ENCODE peak calls at places on chromosomes 6 and 20, in eight cellular contexts. One of them, this sample, is unnamed.
A peak's percentile ranks its signal among the peaks of the same experiment; 100 is the strongest.

GRCh38 chr20:37801921-37802320 is 101.0 kb upstream of the VSTM2L start:
- DNase-seq in endothelial cell of umbilical vein: peak; percentile 34
- DNase-seq in HCT116: no peak
- DNase-seq in SK-N-SH: no peak
- DNase-seq in K562: no peak
- DNase-seq in spleen: no peak
- DNase-seq in HepG2: no peak
- DNase-seq in stomach: no peak
- DNase-seq in this sample: no peak

GRCh38 chr6:7589221-7589620 is 777 bp upstream of the SNRNP48 start:
- DNase-seq in spleen: no peak
- DNase-seq in stomach: no peak
- DNase-seq in HepG2: no peak
- DNase-seq in HCT116: no peak
- DNase-seq in SK-N-SH: no peak
- DNase-seq in K562: no peak
- DNase-seq in endothelial cell of umbilical vein: no peak
- DNase-seq in this sample: no peak

GRCh38 chr6:2630362-2630761 is 120.4 kb downstream of the MYLK4 start:
- DNase-seq in HCT116: peak; percentile 97
- DNase-seq in HepG2: peak; percentile 79
- DNase-seq in spleen: no peak
- DNase-seq in SK-N-SH: no peak
- DNase-seq in stomach: no peak
- DNase-seq in endothelial cell of umbilical vein: peak; percentile 89
- DNase-seq in K562: no peak
- DNase-seq in this sample: peak; percentile 81

GRCh38 chr6:122669868-122670267 is 59.7 kb downstream of the PKIB start:
- DNase-seq in HCT116: no peak
- DNase-seq in spleen: no peak
- DNase-seq in endothelial cell of umbilical vein: no peak
- DNase-seq in HepG2: no peak
- DNase-seq in K562: no peak
- DNase-seq in SK-N-SH: no peak
- DNase-seq in stomach: no peak
- DNase-seq in this sample: no peak

GRCh38 chr6:154931741-154932424 is 63.2 kb upstream of the TIAM2 start:
- DNase-seq in K562: no peak
- DNase-seq in HCT116: no peak
- DNase-seq in stomach: no peak
- DNase-seq in HepG2: peak; percentile 41
- DNase-seq in spleen: no peak
- DNase-seq in SK-N-SH: no peak
- DNase-seq in endothelial cell of umbilical vein: no peak
- DNase-seq in this sample: no peak

GRCh38 chr6:122202576-122203137 is 196.8 kb upstream of the HSF2 start:
- DNase-seq in SK-N-SH: no peak
- DNase-seq in endothelial cell of umbilical vein: no peak
- DNase-seq in stomach: no peak
- DNase-seq in HCT116: no peak
- DNase-seq in spleen: no peak
- DNase-seq in K562: no peak
- DNase-seq in HepG2: peak; percentile 2
- DNase-seq in this sample: no peak

GRCh38 chr6:45320349-45320748 is 7.8 kb upstream of the RUNX2 start:
- DNase-seq in K562: no peak
- DNase-seq in stomach: no peak
- DNase-seq in SK-N-SH: no peak
- DNase-seq in HepG2: no peak
- DNase-seq in HCT116: no peak
- DNase-seq in endothelial cell of umbilical vein: no peak
- DNase-seq in spleen: no peak
- DNase-seq in this sample: no peak

GRCh38 chr6:43851204-43851855 is 81.3 kb downstream of the VEGFA start:
- DNase-seq in SK-N-SH: no peak
- DNase-seq in spleen: no peak
- DNase-seq in endothelial cell of umbilical vein: no peak
- DNase-seq in K562: no peak
- DNase-seq in stomach: no peak
- DNase-seq in HCT116: no peak
- DNase-seq in HepG2: peak; percentile 36
- DNase-seq in this sample: no peak

GRCh38 chr6:73585566-73586415 is 65.0 kb upstream of the EEF1A1 start:
- DNase-seq in HCT116: peak; percentile 72
- DNase-seq in stomach: peak; percentile 44
- DNase-seq in spleen: no peak
- DNase-seq in endothelial cell of umbilical vein: peak; percentile 91
- DNase-seq in K562: peak; percentile 72
- DNase-seq in HepG2: peak; percentile 88
- DNase-seq in SK-N-SH: no peak
- DNase-seq in this sample: peak; percentile 68

GRCh38 chr6:154230390-154230789 is 126.2 kb downstream of the IPCEF1 start:
- DNase-seq in endothelial cell of umbilical vein: no peak
- DNase-seq in spleen: no peak
- DNase-seq in SK-N-SH: no peak
- DNase-seq in K562: no peak
- DNase-seq in HepG2: no peak
- DNase-seq in stomach: no peak
- DNase-seq in HCT116: no peak
- DNase-seq in this sample: no peak

GRCh38 chr6:45737331-45738056 is 278.2 kb downstream of the CLIC5 start:
- DNase-seq in spleen: no peak
- DNase-seq in endothelial cell of umbilical vein: no peak
- DNase-seq in stomach: no peak
- DNase-seq in K562: no peak
- DNase-seq in HCT116: no peak
- DNase-seq in SK-N-SH: no peak
- DNase-seq in HepG2: no peak
- DNase-seq in this sample: no peak

GRCh38 chr6:160156842-160157241 is 35.2 kb downstream of the SLC22A1 start:
- DNase-seq in HepG2: no peak
- DNase-seq in endothelial cell of umbilical vein: no peak
- DNase-seq in spleen: no peak
- DNase-seq in stomach: no peak
- DNase-seq in K562: no peak
- DNase-seq in HCT116: no peak
- DNase-seq in SK-N-SH: no peak
- DNase-seq in this sample: no peak

GRCh38 chr6:105592329-105592728 is 189.4 kb upstream of the PREP start:
- DNase-seq in stomach: no peak
- DNase-seq in HepG2: no peak
- DNase-seq in HCT116: peak; percentile 60
- DNase-seq in endothelial cell of umbilical vein: no peak
- DNase-seq in SK-N-SH: no peak
- DNase-seq in spleen: no peak
- DNase-seq in K562: no peak
- DNase-seq in this sample: no peak

GRCh38 chr6:31620586-31621319 is at the start of gene PRRC2A:
- DNase-seq in SK-N-SH: peak; percentile 90
- DNase-seq in HCT116: peak; percentile 47
- DNase-seq in endothelial cell of umbilical vein: no peak
- DNase-seq in stomach: peak; percentile 97
- DNase-seq in HepG2: no peak
- DNase-seq in K562: peak; percentile 89
- DNase-seq in spleen: peak; percentile 98
- DNase-seq in this sample: no peak
- TF ChIP-seq POLR2AphosphoS5 in SK-N-SH: peak; percentile 74
- TF ChIP-seq POLR2AphosphoS5 in HCT116: peak; percentile 71
- TF ChIP-seq POLR2AphosphoS5 in endothelial cell of umbilical vein: peak; percentile 78
- TF ChIP-seq POLR2AphosphoS5 in stomach: no peak
- TF ChIP-seq POLR2AphosphoS5 in HepG2: peak; percentile 56
- TF ChIP-seq POLR2AphosphoS5 in K562: peak; percentile 79
- TF ChIP-seq POLR2AphosphoS5 in spleen: no peak
- TF ChIP-seq POLR2AphosphoS5 in this sample: no peak

GRCh38 chr20:60481051-60481741 is 523.0 kb downstream of the CDH26 start:
- DNase-seq in HepG2: no peak
- DNase-seq in spleen: no peak
- DNase-seq in K562: no peak
- DNase-seq in endothelial cell of umbilical vein: no peak
- DNase-seq in SK-N-SH: no peak
- DNase-seq in HCT116: no peak
- DNase-seq in stomach: no peak
- DNase-seq in this sample: no peak

GRCh38 chr20:60482609-60483008 is 524.4 kb downstream of the CDH26 start:
- DNase-seq in HCT116: no peak
- DNase-seq in spleen: no peak
- DNase-seq in SK-N-SH: no peak
- DNase-seq in HepG2: no peak
- DNase-seq in endothelial cell of umbilical vein: no peak
- DNase-seq in K562: no peak
- DNase-seq in stomach: no peak
- DNase-seq in this sample: no peak

GRCh38 chr20:60481742-60482133 is 523.5 kb downstream of the CDH26 start:
- DNase-seq in SK-N-SH: no peak
- DNase-seq in HCT116: no peak
- DNase-seq in stomach: no peak
- DNase-seq in spleen: no peak
- DNase-seq in endothelial cell of umbilical vein: no peak
- DNase-seq in K562: no peak
- DNase-seq in HepG2: no peak
- DNase-seq in this sample: no peak

GRCh38 chr20:60483371-60483770 is 525.1 kb downstream of the CDH26 start:
- DNase-seq in SK-N-SH: no peak
- DNase-seq in spleen: no peak
- DNase-seq in K562: no peak
- DNase-seq in HCT116: no peak
- DNase-seq in HepG2: no peak
- DNase-seq in endothelial cell of umbilical vein: no peak
- DNase-seq in stomach: no peak
- DNase-seq in this sample: no peak

GRCh38 chr20:60482201-60482600 is 524.0 kb downstream of the CDH26 start:
- DNase-seq in stomach: no peak
- DNase-seq in spleen: no peak
- DNase-seq in SK-N-SH: no peak
- DNase-seq in HCT116: no peak
- DNase-seq in endothelial cell of umbilical vein: no peak
- DNase-seq in K562: no peak
- DNase-seq in HepG2: no peak
- DNase-seq in this sample: no peak
- H3K4me1 ChIP-seq in stomach: no peaks in the 10 kb centered on the region
- H3K4me1 ChIP-seq in spleen: peaks cover 14% of the 10 kb centered on the region
- H3K4me1 ChIP-seq in SK-N-SH: no peaks in the 10 kb centered on the region
- H3K4me1 ChIP-seq in HCT116: no peaks in the 10 kb centered on the region
- H3K4me1 ChIP-seq in endothelial cell of umbilical vein: no peaks in the 10 kb centered on the region
- H3K4me1 ChIP-seq in K562: no peaks in the 10 kb centered on the region
- H3K4me1 ChIP-seq in HepG2: no peaks in the 10 kb centered on the region
- H3K4me1 ChIP-seq in this sample: no peaks in the 10 kb centered on the region

GRCh38 chr6:169619650-169620049 is 82.2 kb downstream of the WDR27 start:
- DNase-seq in stomach: no peak
- DNase-seq in spleen: no peak
- DNase-seq in HepG2: no peak
- DNase-seq in SK-N-SH: no peak
- DNase-seq in K562: no peak
- DNase-seq in HCT116: no peak
- DNase-seq in endothelial cell of umbilical vein: no peak
- DNase-seq in this sample: no peak
- TF ChIP-seq POLR2AphosphoS5 in stomach: no peak
- TF ChIP-seq POLR2AphosphoS5 in spleen: no peak
- TF ChIP-seq POLR2AphosphoS5 in HepG2: no peak
- TF ChIP-seq POLR2AphosphoS5 in SK-N-SH: no peak
- TF ChIP-seq POLR2AphosphoS5 in K562: no peak
- TF ChIP-seq POLR2AphosphoS5 in HCT116: no peak
- TF ChIP-seq POLR2AphosphoS5 in endothelial cell of umbilical vein: no peak
- TF ChIP-seq POLR2AphosphoS5 in this sample: no peak

DNA sequence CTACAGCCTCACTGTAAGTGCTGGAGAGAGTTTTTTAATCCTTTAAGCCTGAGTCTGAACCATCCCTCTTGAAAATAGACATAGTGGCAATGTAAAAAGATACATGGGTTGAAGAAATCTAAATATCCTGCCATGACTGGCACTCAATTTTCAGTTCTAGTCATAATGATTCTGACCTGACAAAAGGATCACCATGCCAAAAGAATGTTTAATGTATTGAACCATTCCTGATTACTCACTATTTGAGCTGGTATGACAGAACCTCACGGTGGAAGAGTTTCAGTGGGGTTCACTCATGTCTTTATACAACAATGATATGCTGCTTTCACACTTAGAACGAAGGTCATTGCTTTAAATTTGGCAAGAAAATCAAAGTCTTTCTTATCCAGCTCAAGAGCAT is 93.4 kb downstream of the HIVEP2 start:
- DNase-seq in stomach: no peak
- DNase-seq in SK-N-SH: no peak
- DNase-seq in spleen: no peak
- DNase-seq in endothelial cell of umbilical vein: no peak
- DNase-seq in HCT116: no peak
- DNase-seq in HepG2: no peak
- DNase-seq in K562: no peak
- DNase-seq in this sample: no peak
- H3K4me1 ChIP-seq in stomach: peaks cover 71% of the 10 kb centered on the region
- H3K4me1 ChIP-seq in SK-N-SH: peaks cover 29% of the 10 kb centered on the region
- H3K4me1 ChIP-seq in spleen: peaks cover 100% of the 10 kb centered on the region
- H3K4me1 ChIP-seq in endothelial cell of umbilical vein: peaks cover 23% of the 10 kb centered on the region
- H3K4me1 ChIP-seq in HCT116: peaks cover 9% of the 10 kb centered on the region
- H3K4me1 ChIP-seq in HepG2: peaks cover 19% of the 10 kb centered on the region
- H3K4me1 ChIP-seq in K562: no peaks in the 10 kb centered on the region
- H3K4me1 ChIP-seq in this sample: peaks cover 19% of the 10 kb centered on the region

GRCh38 chr6:104014133-104014532 is 845.6 kb downstream of the HACE1 start:
- DNase-seq in stomach: no peak
- DNase-seq in HepG2: no peak
- DNase-seq in spleen: no peak
- DNase-seq in K562: no peak
- DNase-seq in endothelial cell of umbilical vein: no peak
- DNase-seq in SK-N-SH: no peak
- DNase-seq in HCT116: no peak
- DNase-seq in this sample: no peak
- TF ChIP-seq POLR2AphosphoS5 in stomach: no peak
- TF ChIP-seq POLR2AphosphoS5 in HepG2: no peak
- TF ChIP-seq POLR2AphosphoS5 in spleen: no peak
- TF ChIP-seq POLR2AphosphoS5 in K562: no peak
- TF ChIP-seq POLR2AphosphoS5 in endothelial cell of umbilical vein: no peak
- TF ChIP-seq POLR2AphosphoS5 in SK-N-SH: no peak
- TF ChIP-seq POLR2AphosphoS5 in HCT116: no peak
- TF ChIP-seq POLR2AphosphoS5 in this sample: no peak

DNA sequence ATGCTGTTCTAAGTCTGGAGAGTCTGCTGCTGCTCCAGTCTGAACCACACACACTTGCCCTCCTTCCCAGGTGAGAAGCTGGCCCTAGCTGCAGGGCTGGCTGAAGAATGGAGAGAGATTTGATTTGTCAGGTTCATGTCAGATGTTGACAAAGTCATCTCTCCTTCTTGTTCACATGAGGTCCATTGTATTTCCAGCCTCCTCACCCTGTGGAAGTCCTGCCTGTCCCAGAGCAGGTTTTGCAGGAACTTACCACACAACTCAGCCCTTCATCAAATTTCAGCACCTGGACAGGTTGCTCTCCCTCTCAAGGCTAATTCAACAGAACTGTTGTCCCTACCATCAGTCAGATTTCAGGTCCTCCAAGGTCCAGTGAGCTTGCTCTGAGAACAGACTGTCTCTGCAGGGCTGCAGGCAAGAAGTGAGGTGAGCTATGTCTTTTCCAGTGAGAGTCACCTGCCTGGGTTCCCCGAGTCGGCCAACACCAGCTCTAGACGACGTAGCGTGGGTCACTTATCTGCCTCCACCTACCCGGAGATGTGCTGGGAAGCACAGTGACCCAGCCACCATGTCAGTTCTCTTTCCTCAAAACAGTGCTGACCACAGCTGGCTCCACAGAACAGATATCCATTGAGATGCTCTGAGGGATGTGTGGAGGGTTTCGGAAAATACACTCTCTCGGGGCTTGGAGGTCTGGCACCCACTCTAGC is 58.0 kb upstream of the CD93 start:
- DNase-seq in SK-N-SH: no peak
- DNase-seq in endothelial cell of umbilical vein: no peak
- DNase-seq in stomach: no peak
- DNase-seq in HepG2: no peak
- DNase-seq in spleen: no peak
- DNase-seq in K562: no peak
- DNase-seq in HCT116: no peak
- DNase-seq in this sample: no peak
- H3K4me1 ChIP-seq in SK-N-SH: peaks cover 44% of the 10 kb centered on the region
- H3K4me1 ChIP-seq in endothelial cell of umbilical vein: peaks cover 88% of the 10 kb centered on the region
- H3K4me1 ChIP-seq in stomach: peaks cover 41% of the 10 kb centered on the region
- H3K4me1 ChIP-seq in HepG2: peaks cover 39% of the 10 kb centered on the region
- H3K4me1 ChIP-seq in spleen: peaks cover 74% of the 10 kb centered on the region
- H3K4me1 ChIP-seq in K562: peaks cover 91% of the 10 kb centered on the region
- H3K4me1 ChIP-seq in HCT116: peaks cover 29% of the 10 kb centered on the region
- H3K4me1 ChIP-seq in this sample: peaks cover 3% of the 10 kb centered on the region